ENCODE peak calls at places on chromosomes 3 and 15, in nine cellular contexts. U is putamen; A is CD4-positive, alpha-beta memory T cell; K is NT2/D1; E is NAMALWA; W is hippocampal formation; J is activated CD8-positive, alpha-beta memory T cell treated with anti-CD3 and anti-CD28 coated beads, Interleukin-2, amount 50 U/mL, for 4 hours; G is activated naive CD8-positive, alpha-beta T cell treated with anti-CD3 and anti-CD28 coated beads, Interleukin-2, amount 50 U/mL, for 24 hours; H is stimulated activated CD4-positive, alpha-beta T cell treated with anti-CD3 and anti-CD28 coated beads, Interleukin-1b, Interleukin-23, amount 100 ng/mL, for 1 hour. Q is an unnamed sample.

GRCh38 chr15:28979208-28979891 is 93.6 kb downstream of the APBA2 start:
- DNase-seq in U (no peak), K (no peak), J (no peak), H (no peak), A (no peak), W (no peak), E (no peak), G (no peak), Q (peak)

GRCh38 chr3:113205481-113205880 is 5.9 kb upstream of the BOC start:
- DNase-seq in A (no peak), E (no peak), U (no peak), W (no peak), H (no peak), J (no peak), K (no peak), G (no peak), Q (no peak)

GRCh38 chr3:184691397-184692131 is 20.3 kb downstream of the MAGEF1 start:
- DNase-seq in H (no peak), G (no peak), A (no peak), E (no peak), U (no peak), W (peak), K (no peak), J (no peak), Q (peak)

GRCh38 chr15:81097893-81098280 is 36.2 kb upstream of the CFAP161 start:
- DNase-seq in H (no peak), U (no peak), A (no peak), E (no peak), G (no peak), J (no peak), W (no peak), K (no peak), Q (no peak)

GRCh38 chr3:120093923-120094775 is at the start of gene GSK3B:
- DNase-seq in U (peak), E (peak), J (peak), G (no peak), A (peak), W (peak), K (peak), H (peak), Q (peak)

GRCh38 chr3:42275217-42275616 is 9.2 kb upstream of the CCK start:
- DNase-seq in U (no peak), J (no peak), H (no peak), G (no peak), A (no peak), E (no peak), W (no peak), K (no peak), Q (no peak)

GRCh38 chr15:68403161-68403941 is 28.6 kb downstream of the ITGA11 start:
- DNase-seq in K (no peak), J (no peak), U (no peak), W (no peak), H (no peak), E (no peak), G (no peak), A (no peak), Q (no peak)

GRCh38 chr3:184316792-184317191 is 2.4 kb downstream of the EIF4G1 start:
- DNase-seq in J (no peak), H (no peak), K (no peak), G (no peak), U (no peak), E (no peak), A (no peak), W (no peak), Q (no peak)

GRCh38 chr3:112734171-112734570 is 93.2 kb upstream of the CCDC80 start:
- DNase-seq in G (no peak), W (no peak), J (no peak), A (no peak), H (no peak), U (no peak), K (no peak), E (no peak), Q (no peak)

GRCh38 chr3:58581328-58582091 is 4.3 kb upstream of the FAM107A start:
- DNase-seq in A (no peak), E (peak), K (no peak), G (no peak), J (no peak), U (peak), W (peak), H (no peak), Q (peak)

GRCh38 chr15:75688831-75689230 is 23.8 kb downstream of the CSPG4 start:
- DNase-seq in W (no peak), E (no peak), H (no peak), J (no peak), A (no peak), K (no peak), G (no peak), U (no peak), Q (no peak)